ENCODE peak calls at places on chromosomes 1 and 21, in five cellular contexts. One of them, this sample, is unnamed.

GRCh38 chr1:230328342-230329015 is 97.7 kb downstream of the PGBD5 start:
- DNase-seq in AG09319: no peak
- DNase-seq in mesothelial cell of epicardium: no peak
- DNase-seq in WTC11: no peak
- DNase-seq in left lung: no peak
- DNase-seq in this sample: no peak

GRCh38 chr21:45322231-45322959 is 34.7 kb upstream of the POFUT2 start:
- DNase-seq in AG09319: no peak
- DNase-seq in WTC11: no peak
- DNase-seq in left lung: peak; percentile 30
- DNase-seq in mesothelial cell of epicardium: no peak
- DNase-seq in this sample: no peak

GRCh38 chr1:61280457-61280856 is 198.1 kb downstream of the NFIA start:
- DNase-seq in left lung: no peak
- DNase-seq in mesothelial cell of epicardium: no peak
- DNase-seq in WTC11: no peak
- DNase-seq in AG09319: no peak
- DNase-seq in this sample: no peak

GRCh38 chr1:239954836-239955235 is 136.8 kb upstream of the FMN2 start:
- DNase-seq in WTC11: no peak
- DNase-seq in left lung: no peak
- DNase-seq in AG09319: no peak
- DNase-seq in mesothelial cell of epicardium: no peak
- DNase-seq in this sample: no peak

GRCh38 chr1:33176362-33176850 is 5.4 kb downstream of the TRIM62 start:
- DNase-seq in WTC11: no peak
- DNase-seq in left lung: no peak
- DNase-seq in AG09319: no peak
- DNase-seq in mesothelial cell of epicardium: no peak
- DNase-seq in this sample: no peak

GRCh38 chr1:219271914-219272545 is 98.4 kb downstream of the LYPLAL1 start:
- DNase-seq in mesothelial cell of epicardium: no peak
- DNase-seq in WTC11: no peak
- DNase-seq in AG09319: no peak
- DNase-seq in left lung: no peak
- DNase-seq in this sample: no peak

GRCh38 chr1:227885648-227886502 is 61.9 kb downstream of the WNT9A start:
- DNase-seq in AG09319: no peak
- DNase-seq in mesothelial cell of epicardium: peak; percentile 15
- DNase-seq in left lung: peak; percentile 55
- DNase-seq in WTC11: no peak
- DNase-seq in this sample: no peak

GRCh38 chr1:36305915-36306209 is 306 bp upstream of the SH3D21 start:
- DNase-seq in AG09319: no peak
- DNase-seq in WTC11: no peak
- DNase-seq in mesothelial cell of epicardium: no peak
- DNase-seq in left lung: peak; percentile 55
- DNase-seq in this sample: no peak

GRCh38 chr1:44294588-44295007 is 60.5 kb downstream of the ERI3 start:
- DNase-seq in left lung: peak; percentile 49
- DNase-seq in mesothelial cell of epicardium: no peak
- DNase-seq in WTC11: peak; percentile 73
- DNase-seq in AG09319: peak; percentile 75
- DNase-seq in this sample: no peak

GRCh38 chr1:44086722-44087474 is 31.7 kb upstream of the KLF17 start:
- DNase-seq in left lung: no peak
- DNase-seq in WTC11: no peak
- DNase-seq in AG09319: no peak
- DNase-seq in mesothelial cell of epicardium: no peak
- DNase-seq in this sample: no peak

GRCh38 chr1:18279713-18280074 is 172.1 kb downstream of the IGSF21 start:
- DNase-seq in WTC11: no peak
- DNase-seq in mesothelial cell of epicardium: no peak
- DNase-seq in AG09319: no peak
- DNase-seq in left lung: no peak
- DNase-seq in this sample: no peak

GRCh38 chr1:225554216-225554812 is 98.6 kb downstream of the ENAH start:
- DNase-seq in AG09319: no peak
- DNase-seq in mesothelial cell of epicardium: no peak
- DNase-seq in WTC11: no peak
- DNase-seq in left lung: no peak
- DNase-seq in this sample: no peak

GRCh38 chr1:2611034-2611501 is 21.7 kb downstream of the MMEL1 start:
- DNase-seq in mesothelial cell of epicardium: no peak
- DNase-seq in AG09319: no peak
- DNase-seq in left lung: no peak
- DNase-seq in WTC11: peak; percentile 73
- DNase-seq in this sample: no peak

GRCh38 chr1:237799762-237800474 is 90.8 kb downstream of the ZP4 start:
- DNase-seq in left lung: no peak
- DNase-seq in AG09319: no peak
- DNase-seq in mesothelial cell of epicardium: no peak
- DNase-seq in WTC11: peak; percentile 88
- DNase-seq in this sample: no peak

GRCh38 chr1:103250441-103250861 is 142.1 kb upstream of the COL11A1 start:
- DNase-seq in AG09319: no peak
- DNase-seq in left lung: no peak
- DNase-seq in WTC11: peak; percentile 16
- DNase-seq in mesothelial cell of epicardium: no peak
- DNase-seq in this sample: no peak

GRCh38 chr1:188615321-188615720 is 1786.6 kb downstream of the PLA2G4A start:
- DNase-seq in left lung: no peak
- DNase-seq in AG09319: no peak
- DNase-seq in mesothelial cell of epicardium: no peak
- DNase-seq in WTC11: no peak
- DNase-seq in this sample: no peak

GRCh38 chr1:167305705-167306277 is 85.1 kb downstream of the POU2F1 start:
- DNase-seq in AG09319: no peak
- DNase-seq in left lung: no peak
- DNase-seq in mesothelial cell of epicardium: no peak
- DNase-seq in WTC11: no peak
- DNase-seq in this sample: no peak

GRCh38 chr1:162357681-162358266 is 18.9 kb downstream of the SPATA46 start:
- DNase-seq in left lung: no peak
- DNase-seq in mesothelial cell of epicardium: no peak
- DNase-seq in AG09319: peak; percentile 11
- DNase-seq in WTC11: no peak
- DNase-seq in this sample: no peak

GRCh38 chr1:56855190-56855589 is 593 bp downstream of the C8A start:
- DNase-seq in mesothelial cell of epicardium: no peak
- DNase-seq in WTC11: no peak
- DNase-seq in left lung: no peak
- DNase-seq in AG09319: no peak
- DNase-seq in this sample: no peak

GRCh38 chr1:236025836-236026235 is 39.1 kb downstream of the NID1 start:
- DNase-seq in AG09319: no peak
- DNase-seq in mesothelial cell of epicardium: no peak
- DNase-seq in left lung: no peak
- DNase-seq in WTC11: no peak
- DNase-seq in this sample: no peak

GRCh38 chr1:236033336-236033735 is 31.6 kb downstream of the NID1 start:
- DNase-seq in WTC11: no peak
- DNase-seq in AG09319: no peak
- DNase-seq in left lung: no peak
- DNase-seq in mesothelial cell of epicardium: no peak
- DNase-seq in this sample: no peak

GRCh38 chr1:236027096-236027495 is 37.8 kb downstream of the NID1 start:
- DNase-seq in left lung: no peak
- DNase-seq in mesothelial cell of epicardium: no peak
- DNase-seq in AG09319: no peak
- DNase-seq in WTC11: no peak
- DNase-seq in this sample: no peak

GRCh38 chr1:236030572-236030971 is 34.3 kb downstream of the NID1 start:
- DNase-seq in left lung: no peak
- DNase-seq in WTC11: no peak
- DNase-seq in AG09319: no peak
- DNase-seq in mesothelial cell of epicardium: no peak
- DNase-seq in this sample: no peak

DNA sequence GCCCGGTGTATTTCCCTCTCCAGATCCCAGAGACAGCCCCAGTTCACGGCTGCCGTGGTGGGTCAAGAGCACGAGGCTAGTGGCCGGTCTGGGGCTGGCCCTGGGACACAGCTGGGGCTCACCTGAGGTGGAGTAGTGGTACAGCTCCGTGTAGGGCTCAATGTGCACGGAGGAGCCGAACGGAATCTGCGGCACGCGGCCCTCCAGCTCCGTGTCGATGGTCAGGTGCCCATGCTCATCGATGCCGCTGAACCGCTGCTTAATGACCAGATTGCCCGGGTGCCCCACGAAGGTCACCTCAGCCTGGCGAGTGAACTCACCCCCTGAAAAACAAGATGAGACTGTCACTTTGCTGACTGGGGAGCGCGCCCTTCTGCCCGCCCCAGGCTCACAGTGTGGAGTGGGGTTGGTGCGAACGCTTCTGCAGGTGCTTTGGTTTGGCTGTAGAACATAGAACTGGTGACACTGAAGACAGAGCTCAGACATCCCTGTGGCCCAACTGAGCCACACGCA is 35.4 kb downstream of the NID1 start:
- DNase-seq in WTC11: no peak
- DNase-seq in AG09319: no peak
- DNase-seq in mesothelial cell of epicardium: no peak
- DNase-seq in left lung: no peak
- DNase-seq in this sample: no peak
- TF ChIP-seq CTCF in WTC11: no peak
- TF ChIP-seq CTCF in AG09319: no peak
- TF ChIP-seq CTCF in mesothelial cell of epicardium: no peak
- TF ChIP-seq CTCF in left lung: no peak
- TF ChIP-seq CTCF in this sample: no peak

DNA sequence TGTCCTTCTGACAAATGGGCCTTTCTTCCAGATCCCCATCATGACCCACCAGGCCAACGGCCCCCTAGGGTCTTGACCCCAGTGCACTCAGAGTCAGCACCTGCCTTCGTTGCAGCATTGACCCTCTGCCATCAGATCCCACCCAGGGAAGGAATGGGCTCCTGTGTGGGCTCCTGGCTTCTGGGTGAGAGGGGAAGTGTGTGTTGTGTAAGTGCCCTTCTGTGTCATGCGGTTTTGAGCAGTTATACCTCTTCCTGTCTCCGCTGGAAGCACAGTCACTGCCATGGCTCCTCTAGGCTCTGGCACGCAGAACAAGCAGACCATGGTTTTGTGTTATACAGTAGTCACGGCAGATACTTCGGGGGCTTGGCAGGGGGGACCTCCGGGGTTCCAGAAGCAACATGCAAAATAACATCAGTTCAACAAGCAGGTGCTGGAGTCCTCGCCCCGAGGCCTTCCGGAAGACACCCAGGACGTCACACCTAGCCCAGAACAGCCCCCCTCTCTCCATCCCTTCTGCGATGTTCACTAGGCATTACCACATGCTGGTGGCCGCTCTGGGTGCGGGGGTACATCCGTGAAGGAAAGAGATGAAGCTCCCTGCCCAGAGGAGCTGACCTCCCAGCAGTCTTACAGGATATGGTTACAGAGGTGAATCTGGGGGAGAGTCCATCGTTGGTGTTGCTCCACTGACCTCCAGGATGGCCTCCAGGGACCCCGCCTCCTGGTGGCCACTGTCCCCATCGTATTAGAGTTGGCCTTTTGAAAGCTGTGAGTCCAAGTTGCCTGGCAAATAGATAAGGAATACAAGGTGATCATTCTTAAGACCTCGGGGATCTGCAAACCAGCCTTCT is 17.4 kb upstream of the KCNAB2 start:
- DNase-seq in WTC11: no peak
- DNase-seq in mesothelial cell of epicardium: no peak
- DNase-seq in AG09319: no peak
- DNase-seq in left lung: peak; percentile 73
- DNase-seq in this sample: no peak
- TF ChIP-seq CTCF in WTC11: no peak
- TF ChIP-seq CTCF in mesothelial cell of epicardium: no peak
- TF ChIP-seq CTCF in AG09319: no peak
- TF ChIP-seq CTCF in left lung: peak; percentile 14
- TF ChIP-seq CTCF in this sample: no peak

DNA sequence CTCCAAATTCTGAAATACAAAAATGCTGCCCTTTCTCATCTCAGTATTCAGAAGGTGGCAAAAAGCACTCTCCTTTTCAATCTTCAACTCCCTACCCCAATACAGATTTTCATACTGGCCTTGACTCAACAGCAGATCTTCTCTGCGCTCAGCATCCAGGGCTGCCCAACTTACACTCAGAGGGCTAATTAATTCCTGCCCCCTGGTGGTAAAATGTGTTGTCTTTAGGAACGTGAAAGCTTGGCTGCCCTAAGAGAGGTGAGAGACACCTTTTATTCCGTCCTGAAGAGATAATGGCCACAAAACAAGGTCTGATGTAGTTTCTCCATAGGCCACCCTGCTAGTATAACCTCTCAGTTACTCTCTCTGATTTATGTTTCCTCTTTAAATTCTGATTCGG is 25.0 kb downstream of the KRTAP24-1 start:
- DNase-seq in AG09319: no peak
- DNase-seq in mesothelial cell of epicardium: no peak
- DNase-seq in WTC11: peak; percentile 27
- DNase-seq in left lung: no peak
- DNase-seq in this sample: no peak
- TF ChIP-seq CTCF in AG09319: no peak
- TF ChIP-seq CTCF in mesothelial cell of epicardium: peak; percentile 41
- TF ChIP-seq CTCF in WTC11: peak; percentile 61
- TF ChIP-seq CTCF in left lung: no peak
- TF ChIP-seq CTCF in this sample: peak; percentile 8

GRCh38 chr1:23799255-23799569 is 1.3 kb downstream of the GALE start:
- DNase-seq in AG09319: no peak
- DNase-seq in mesothelial cell of epicardium: no peak
- DNase-seq in WTC11: no peak
- DNase-seq in left lung: no peak
- DNase-seq in this sample: no peak

GRCh38 chr1:23798662-23799142 is 1.9 kb downstream of the GALE start:
- DNase-seq in WTC11: peak; percentile 53
- DNase-seq in AG09319: no peak
- DNase-seq in mesothelial cell of epicardium: no peak
- DNase-seq in left lung: no peak
- DNase-seq in this sample: no peak

GRCh38 chr1:23795676-23796465 is 4.7 kb downstream of the GALE start:
- DNase-seq in AG09319: no peak
- DNase-seq in WTC11: no peak
- DNase-seq in left lung: no peak
- DNase-seq in mesothelial cell of epicardium: no peak
- DNase-seq in this sample: no peak

GRCh38 chr1:23797478-23798448 is 2.8 kb downstream of the GALE start:
- DNase-seq in AG09319: no peak
- DNase-seq in left lung: no peak
- DNase-seq in WTC11: no peak
- DNase-seq in mesothelial cell of epicardium: no peak
- DNase-seq in this sample: no peak

GRCh38 chr1:23796466-23797271 is 3.9 kb downstream of the GALE start:
- DNase-seq in left lung: no peak
- DNase-seq in AG09319: no peak
- DNase-seq in WTC11: peak; percentile 52
- DNase-seq in mesothelial cell of epicardium: no peak
- DNase-seq in this sample: no peak
- TF ChIP-seq CTCF in left lung: no peak
- TF ChIP-seq CTCF in AG09319: no peak
- TF ChIP-seq CTCF in WTC11: no peak
- TF ChIP-seq CTCF in mesothelial cell of epicardium: no peak
- TF ChIP-seq CTCF in this sample: no peak

This sample was measured in retinal pigment epithelial cell.